ENCODE peak calls at places on chromosomes 7 and 10, in five cellular contexts. I is AG10803, Y is ecto neural progenitor cell, A is NCI-H526 treated with DMSO at 0.1 percent for 48 hours, O is lower leg skin. U is an unnamed sample.

GRCh38 chr7:35849158-35849831 is 48.4 kb downstream of the SEPTIN7 start:
- DNase-seq in I (peak; percentile 33), Y (no peak), A (no peak), O (no peak), U (no peak)

GRCh38 chr10:114413398-114413797 is 9.1 kb upstream of the AFAP1L2 start:
- DNase-seq in I (no peak), Y (no peak), A (no peak), O (peak; percentile 63), U (no peak)

GRCh38 chr10:21368728-21369425 is 156.6 kb downstream of the SKIDA1 start:
- DNase-seq in I (no peak), Y (no peak), A (no peak), O (no peak), U (peak; percentile 9)

GRCh38 chr10:118569241-118569881 is 26.1 kb downstream of the PRLHR start:
- DNase-seq in I (peak; percentile 67), Y (no peak), A (no peak), O (no peak), U (no peak)

GRCh38 chr7:19116121-19117080 is 1.0 kb downstream of the TWIST1 start:
- DNase-seq in I (no peak), Y (peak; percentile 65), A (no peak), O (peak; percentile 17), U (no peak)

GRCh38 chr7:14748461-14748860 is 154.1 kb downstream of the DGKB start:
- DNase-seq in I (peak; percentile 79), Y (no peak), A (no peak), O (no peak), U (no peak)

GRCh38 chr10:99836711-99837110 is 54.3 kb downstream of the ABCC2 start:
- DNase-seq in I (no peak), Y (no peak), A (no peak), O (no peak), U (no peak)

GRCh38 chr7:43768201-43768893 is 9.9 kb downstream of the BLVRA start:
- DNase-seq in I (no peak), Y (no peak), A (no peak), O (no peak), U (no peak)

GRCh38 chr7:112414855-112415490 is 35.3 kb upstream of the IFRD1 start:
- DNase-seq in I (no peak), Y (no peak), A (peak; percentile 33), O (no peak), U (no peak)

GRCh38 chr7:66629222-66629658 is 559 bp downstream of the KCTD7 start:
- DNase-seq in I (no peak), Y (peak; percentile 68), A (no peak), O (peak; percentile 37), U (peak; percentile 17)

GRCh38 chr7:131563918-131564317 is 7.5 kb upstream of the PODXL start:
- DNase-seq in I (no peak), Y (no peak), A (no peak), O (no peak), U (no peak)

U was measured in activated CD4-positive, alpha-beta T cell treated with anti-CD3 and anti-CD28 coated beads, Interleukin-2, amount 50 U/mL, for 48 hours.